ENCODE peak calls at places on chromosomes 11 and 22, in seven cellular contexts. K is fibroblast of lung; L is fibroblast of pulmonary artery; P is CD4-positive, alpha-beta T cell; B is heart right ventricle; T is right lobe of liver; W is astrocyte of the spinal cord. M is an unnamed sample.

GRCh38 chr11:126129681-126130671 is 67.3 kb upstream of the CDON start:
- DNase-seq in K (peak; percentile 56), L (no peak), P (no peak), B (no peak), T (no peak), W (no peak), M (no peak)

GRCh38 chr22:46044718-46045458 is 67.9 kb upstream of the WNT7B start:
- DNase-seq in K (no peak), L (no peak), P (peak; percentile 25), B (peak; percentile 66), T (peak; percentile 68), W (no peak), M (no peak)

GRCh38 chr11:106152824-106153223 is 75.4 kb downstream of the AASDHPPT start:
- DNase-seq in K (peak; percentile 3), L (peak; percentile 13), P (no peak), B (no peak), T (no peak), W (peak; percentile 26), M (no peak)

GRCh38 chr22:32401486-32401885 is 10.6 kb downstream of the RTCB start:
- DNase-seq in K (no peak), L (no peak), P (no peak), B (no peak), T (no peak), W (no peak), M (no peak)

GRCh38 chr11:96744697-96745096 is 354.9 kb downstream of the JRKL start:
- DNase-seq in K (peak; percentile 3), L (no peak), P (no peak), B (no peak), T (no peak), W (no peak), M (no peak)

GRCh38 chr22:37176464-37177061 is 11.5 kb downstream of the C1QTNF6 start:
- DNase-seq in K (peak; percentile 86), L (peak; percentile 81), P (no peak), B (peak; percentile 76), T (peak; percentile 54), W (peak; percentile 57), M (peak; percentile 31)

GRCh38 chr11:111526501-111526900 is 11.9 kb downstream of the HOATZ start:
- DNase-seq in K (peak; percentile 49), L (peak; percentile 60), P (no peak), B (no peak), T (no peak), W (peak; percentile 72), M (peak; percentile 60)

GRCh38 chr22:39317084-39317755 is 2.2 kb downstream of the RPL3 start:
- DNase-seq in K (peak; percentile 14), L (no peak), P (no peak), B (no peak), T (no peak), W (no peak), M (peak; percentile 64)

GRCh38 chr11:66904981-66905521 is 48.2 kb downstream of the LRFN4 start:
- DNase-seq in K (no peak), L (no peak), P (no peak), B (no peak), T (no peak), W (no peak), M (no peak)

GRCh38 chr11:78832226-78832947 is 257.7 kb upstream of the NARS2 start:
- DNase-seq in K (no peak), L (no peak), P (no peak), B (no peak), T (no peak), W (no peak), M (no peak)

GRCh38 chr11:1708716-1709115 is 11.7 kb downstream of the KRTAP5-6 start:
- DNase-seq in K (no peak), L (no peak), P (no peak), B (no peak), T (peak; percentile 23), W (no peak), M (no peak)

GRCh38 chr22:35457729-35458546 is 58.0 kb downstream of the MCM5 start:
- DNase-seq in K (no peak), L (no peak), P (no peak), B (no peak), T (no peak), W (no peak), M (no peak)

GRCh38 chr11:57131080-57131790 is 50.5 kb upstream of the LRRC55 start:
- DNase-seq in K (peak; percentile 10), L (peak; percentile 34), P (no peak), B (peak; percentile 20), T (peak; percentile 73), W (peak; percentile 6), M (peak; percentile 8)
- TF ChIP-seq CTCF in K (peak; percentile 52), L (peak; percentile 68), P (no peak), B (peak; percentile 71), T (peak; percentile 80), W (peak; percentile 53), M (peak; percentile 23)

GRCh38 chr11:3799143-3799542 is 1.8 kb upstream of the NUP98 start:
- DNase-seq in K (no peak), L (no peak), P (no peak), B (no peak), T (no peak), W (no peak), M (no peak)

GRCh38 chr11:3795131-3796092 is 1.9 kb downstream of the NUP98 start:
- DNase-seq in K (no peak), L (no peak), P (no peak), B (no peak), T (peak; percentile 19), W (no peak), M (no peak)

GRCh38 chr11:3796796-3797328 is 492 bp downstream of the NUP98 start:
- DNase-seq in K (no peak), L (peak; percentile 5), P (no peak), B (no peak), T (no peak), W (no peak), M (no peak)

GRCh38 chr11:3796346-3796745 is 1.0 kb downstream of the NUP98 start:
- DNase-seq in K (no peak), L (no peak), P (no peak), B (no peak), T (no peak), W (no peak), M (no peak)

DNA sequence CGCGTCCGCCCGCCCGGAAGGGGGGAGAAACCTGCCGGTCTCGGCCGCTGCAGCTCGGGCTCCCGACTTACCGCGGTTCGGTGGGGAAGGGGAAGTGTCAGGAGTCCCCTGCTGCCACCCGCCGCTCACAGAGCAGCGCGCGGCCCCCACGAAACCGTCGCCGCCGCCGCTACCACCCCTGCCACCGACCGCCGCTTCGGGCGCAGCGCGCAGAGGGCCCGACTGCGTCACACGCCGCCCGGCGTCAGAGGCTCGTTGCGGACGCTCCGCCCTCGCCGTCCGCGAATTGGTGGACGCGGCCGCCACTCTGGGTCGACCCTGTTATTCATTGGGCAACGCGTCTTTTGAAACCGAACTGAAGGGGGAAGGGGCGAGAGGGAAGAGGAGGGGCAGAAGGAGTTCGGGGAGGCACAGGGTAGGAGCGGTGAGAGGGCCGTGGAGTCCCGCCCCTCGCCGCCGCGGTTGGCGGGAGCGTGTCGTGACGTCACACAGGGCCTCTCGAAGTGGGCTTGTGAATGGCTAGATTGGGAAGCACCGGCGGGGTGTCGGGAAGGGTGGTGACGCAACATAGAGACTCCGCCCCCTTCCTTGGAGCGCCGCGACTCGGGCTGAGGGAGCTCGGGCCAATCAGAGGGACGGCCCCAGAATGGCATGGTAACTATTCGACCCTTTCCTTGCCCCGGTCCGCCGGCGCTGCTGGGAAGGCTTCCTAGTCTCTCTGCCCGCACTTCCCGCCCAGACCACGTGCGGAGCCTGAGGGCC is at the start of gene NUP98:
- DNase-seq in K (peak; percentile 100), L (peak; percentile 100), P (peak; percentile 99), B (peak; percentile 99), T (peak; percentile 100), W (peak; percentile 100), M (peak; percentile 100)
- TF ChIP-seq CTCF in K (no peak), L (no peak), P (no peak), B (no peak), T (no peak), W (no peak), M (no peak)

GRCh38 chr22:41092023-41092817 is at the start of gene EP300:
- DNase-seq in K (peak; percentile 74), L (peak; percentile 71), P (peak; percentile 87), B (peak; percentile 84), T (peak; percentile 85), W (peak; percentile 78), M (peak; percentile 93)
- TF ChIP-seq CTCF in K (peak; percentile 8), L (peak; percentile 8), P (peak; percentile 31), B (peak; percentile 48), T (peak; percentile 18), W (peak; percentile 28), M (peak; percentile 23)

GRCh38 chr11:102915044-102915375 is 40.2 kb upstream of the MMP12 start:
- DNase-seq in K (no peak), L (no peak), P (no peak), B (no peak), T (no peak), W (no peak), M (no peak)
- TF ChIP-seq CTCF in K (no peak), L (no peak), P (no peak), B (no peak), T (no peak), W (no peak), M (no peak)

GRCh38 chr11:16632295-16633200 is 105.9 kb upstream of the C11orf58 start:
- DNase-seq in K (peak; percentile 9), L (peak; percentile 29), P (no peak), B (no peak), T (no peak), W (peak; percentile 23), M (peak; percentile 11)
- TF ChIP-seq CTCF in K (peak; percentile 33), L (peak; percentile 52), P (no peak), B (peak; percentile 29), T (peak; percentile 46), W (peak; percentile 64), M (peak; percentile 36)

DNA sequence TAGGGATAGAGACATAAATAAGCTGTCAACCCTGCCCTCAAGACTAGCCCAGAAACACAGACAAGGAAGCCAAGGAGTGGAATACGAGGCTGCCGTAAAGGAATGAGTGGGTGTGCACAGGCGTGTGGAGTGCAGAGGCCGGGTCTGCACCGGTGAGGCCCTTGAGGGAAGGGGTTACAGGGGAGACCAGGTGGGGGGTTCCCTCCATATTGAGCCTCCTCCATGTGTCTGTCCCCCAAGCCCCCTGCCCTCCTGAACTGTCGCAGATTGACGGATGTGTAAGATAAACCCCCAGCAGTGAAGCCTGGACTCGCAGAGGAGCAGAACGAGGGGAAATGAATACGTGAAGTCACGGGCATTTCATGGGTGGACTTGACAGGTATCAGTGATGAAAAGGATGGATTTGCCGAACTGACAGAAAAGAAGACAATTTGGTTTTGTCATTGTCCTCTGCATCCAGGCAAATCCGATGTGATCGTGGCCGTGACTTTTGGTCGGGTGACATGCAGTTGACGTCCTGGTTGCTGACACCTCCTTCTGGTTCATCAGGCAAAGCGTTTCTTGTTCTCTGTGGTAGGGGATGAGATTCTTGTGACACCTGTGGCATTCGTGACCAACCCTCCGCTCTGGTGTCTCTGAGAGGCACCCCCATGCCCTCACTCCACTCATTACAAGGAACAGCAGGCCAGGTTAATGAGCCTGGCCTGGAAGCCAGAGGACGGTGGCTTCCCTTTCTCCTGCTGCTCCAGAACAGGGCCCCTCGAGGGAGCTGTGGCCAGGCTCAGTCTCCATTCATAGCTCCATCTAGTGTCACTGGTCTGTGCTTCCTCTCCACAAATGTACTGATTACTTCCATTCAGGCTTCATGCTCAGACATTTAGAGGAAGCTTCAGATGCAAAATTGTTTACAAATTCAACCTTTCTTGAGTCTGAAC is 223.1 kb upstream of the B3GAT1 start:
- DNase-seq in K (no peak), L (no peak), P (no peak), B (no peak), T (no peak), W (no peak), M (no peak)
- TF ChIP-seq CTCF in K (no peak), L (no peak), P (no peak), B (no peak), T (no peak), W (no peak), M (no peak)